ENCODE peak calls at places on chromosomes 12 and 14, in four cellular contexts. One of them, this sample, is unnamed. For H3K36me3, H3K4me1 and H3K27me3, the result is how much of the 10 kb centered on the place peaks cover.

GRCh38 chr14:101726954-101727302 is 34.6 kb upstream of the PPP2R5C start:
- DNase-seq in HCT116: no peak
- DNase-seq in fibroblast of lung: no peak
- DNase-seq in transverse colon: no peak
- DNase-seq in this sample: no peak

GRCh38 chr14:99736600-99737371 is 52.7 kb downstream of the CYP46A1 start:
- DNase-seq in fibroblast of lung: no peak
- DNase-seq in transverse colon: no peak
- DNase-seq in HCT116: no peak
- DNase-seq in this sample: no peak

GRCh38 chr14:60650382-60650961 is 1.2 kb upstream of the SIX1 start:
- DNase-seq in HCT116: no peak
- DNase-seq in fibroblast of lung: no peak
- DNase-seq in transverse colon: no peak
- DNase-seq in this sample: no peak

GRCh38 chr14:50520947-50521815 is 11.2 kb downstream of the MAP4K5 start:
- DNase-seq in transverse colon: peak
- DNase-seq in HCT116: peak
- DNase-seq in fibroblast of lung: peak
- DNase-seq in this sample: no peak

GRCh38 chr12:46933947-46934346 is 108.2 kb upstream of the SLC38A4 start:
- DNase-seq in HCT116: no peak
- DNase-seq in fibroblast of lung: peak
- DNase-seq in transverse colon: no peak
- DNase-seq in this sample: no peak

GRCh38 chr14:64971452-64971889 is 665 bp downstream of the RAB15 start:
- DNase-seq in fibroblast of lung: no peak
- DNase-seq in HCT116: no peak
- DNase-seq in transverse colon: no peak
- DNase-seq in this sample: no peak

GRCh38 chr12:31257784-31258183 is 68.2 kb downstream of the SINHCAF start:
- DNase-seq in fibroblast of lung: no peak
- DNase-seq in HCT116: no peak
- DNase-seq in transverse colon: no peak
- DNase-seq in this sample: no peak

GRCh38 chr14:104686624-104687517 is 2.5 kb upstream of the INF2 start:
- DNase-seq in transverse colon: peak
- DNase-seq in fibroblast of lung: no peak
- DNase-seq in HCT116: no peak
- DNase-seq in this sample: no peak

GRCh38 chr12:53777936-53778644 is 26.3 kb upstream of the CISTR start:
- DNase-seq in HCT116: no peak
- DNase-seq in transverse colon: no peak
- DNase-seq in fibroblast of lung: no peak
- DNase-seq in this sample: no peak

GRCh38 chr12:20438307-20438779 is 70.0 kb downstream of the PDE3A start:
- DNase-seq in fibroblast of lung: peak
- DNase-seq in HCT116: no peak
- DNase-seq in transverse colon: no peak
- DNase-seq in this sample: no peak

GRCh38 chr12:104306943-104307654 is 3.6 kb downstream of the EID3 start:
- DNase-seq in HCT116: no peak
- DNase-seq in fibroblast of lung: peak
- DNase-seq in transverse colon: no peak
- DNase-seq in this sample: no peak

GRCh38 chr14:32047791-32048190 is 29.3 kb upstream of the ARHGAP5 start:
- DNase-seq in transverse colon: no peak
- DNase-seq in HCT116: no peak
- DNase-seq in fibroblast of lung: peak
- DNase-seq in this sample: no peak

GRCh38 chr14:105324080-105324778 is 9.7 kb downstream of the PACS2 start:
- DNase-seq in HCT116: no peak
- DNase-seq in transverse colon: no peak
- DNase-seq in fibroblast of lung: no peak
- DNase-seq in this sample: no peak

DNA sequence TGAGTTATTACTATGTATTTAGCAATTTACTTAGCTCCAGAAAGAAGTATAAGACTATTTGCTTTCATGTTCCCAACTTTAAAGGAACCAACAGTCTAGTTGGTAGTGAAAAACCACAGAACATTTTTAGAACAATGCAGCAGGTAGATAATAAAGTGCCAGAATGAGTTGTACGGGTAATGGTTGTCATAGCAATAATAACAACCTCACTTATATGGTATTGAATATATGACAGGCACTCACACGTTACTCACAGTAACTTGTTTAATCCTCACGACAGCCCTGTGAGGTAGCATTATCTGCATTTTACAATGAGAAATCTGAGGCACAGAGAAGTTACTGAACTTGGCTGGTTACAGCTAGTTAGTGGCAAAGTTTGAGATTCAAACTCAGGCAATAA is 10.6 kb upstream of the GAPDH start:
- DNase-seq in HCT116: no peak
- DNase-seq in fibroblast of lung: no peak
- DNase-seq in transverse colon: no peak
- DNase-seq in this sample: no peak
- H3K36me3 ChIP-seq in HCT116: half or more
- H3K36me3 ChIP-seq in fibroblast of lung: under half
- H3K36me3 ChIP-seq in transverse colon: half or more
- H3K36me3 ChIP-seq in this sample: half or more

GRCh38 chr12:75955251-75955650 is 76.3 kb downstream of the PHLDA1 start:
- DNase-seq in fibroblast of lung: no peak
- DNase-seq in transverse colon: no peak
- DNase-seq in HCT116: no peak
- DNase-seq in this sample: no peak

GRCh38 chr12:75954749-75955148 is 76.8 kb downstream of the PHLDA1 start:
- DNase-seq in transverse colon: no peak
- DNase-seq in HCT116: no peak
- DNase-seq in fibroblast of lung: no peak
- DNase-seq in this sample: no peak

GRCh38 chr12:75951399-75952228 is 80.0 kb downstream of the PHLDA1 start:
- DNase-seq in HCT116: no peak
- DNase-seq in fibroblast of lung: peak
- DNase-seq in transverse colon: no peak
- DNase-seq in this sample: no peak

GRCh38 chr12:75954076-75954475 is 77.5 kb downstream of the PHLDA1 start:
- DNase-seq in HCT116: peak
- DNase-seq in transverse colon: no peak
- DNase-seq in fibroblast of lung: peak
- DNase-seq in this sample: no peak

GRCh38 chr12:75953312-75953906 is 78.2 kb downstream of the PHLDA1 start:
- DNase-seq in fibroblast of lung: peak
- DNase-seq in transverse colon: no peak
- DNase-seq in HCT116: no peak
- DNase-seq in this sample: no peak
- H3K4me1 ChIP-seq in fibroblast of lung: under half
- H3K4me1 ChIP-seq in transverse colon: under half
- H3K4me1 ChIP-seq in HCT116: half or more
- H3K4me1 ChIP-seq in this sample: under half

GRCh38 chr14:63269561-63270225 is 49.0 kb downstream of the GPHB5 start:
- DNase-seq in fibroblast of lung: peak
- DNase-seq in transverse colon: no peak
- DNase-seq in HCT116: no peak
- DNase-seq in this sample: no peak
- H3K27me3 ChIP-seq in fibroblast of lung: under half
- H3K27me3 ChIP-seq in transverse colon: under half
- H3K27me3 ChIP-seq in HCT116: under half
- H3K27me3 ChIP-seq in this sample: under half

GRCh38 chr14:87046960-87047359 is 946.0 kb downstream of the GALC start:
- DNase-seq in transverse colon: no peak
- DNase-seq in HCT116: no peak
- DNase-seq in fibroblast of lung: no peak
- DNase-seq in this sample: no peak

GRCh38 chr14:87049886-87050820 is 942.8 kb downstream of the GALC start:
- DNase-seq in fibroblast of lung: peak
- DNase-seq in transverse colon: no peak
- DNase-seq in HCT116: no peak
- DNase-seq in this sample: no peak

GRCh38 chr14:87055007-87055406 is 938.0 kb downstream of the GALC start:
- DNase-seq in fibroblast of lung: no peak
- DNase-seq in HCT116: no peak
- DNase-seq in transverse colon: no peak
- DNase-seq in this sample: no peak

DNA sequence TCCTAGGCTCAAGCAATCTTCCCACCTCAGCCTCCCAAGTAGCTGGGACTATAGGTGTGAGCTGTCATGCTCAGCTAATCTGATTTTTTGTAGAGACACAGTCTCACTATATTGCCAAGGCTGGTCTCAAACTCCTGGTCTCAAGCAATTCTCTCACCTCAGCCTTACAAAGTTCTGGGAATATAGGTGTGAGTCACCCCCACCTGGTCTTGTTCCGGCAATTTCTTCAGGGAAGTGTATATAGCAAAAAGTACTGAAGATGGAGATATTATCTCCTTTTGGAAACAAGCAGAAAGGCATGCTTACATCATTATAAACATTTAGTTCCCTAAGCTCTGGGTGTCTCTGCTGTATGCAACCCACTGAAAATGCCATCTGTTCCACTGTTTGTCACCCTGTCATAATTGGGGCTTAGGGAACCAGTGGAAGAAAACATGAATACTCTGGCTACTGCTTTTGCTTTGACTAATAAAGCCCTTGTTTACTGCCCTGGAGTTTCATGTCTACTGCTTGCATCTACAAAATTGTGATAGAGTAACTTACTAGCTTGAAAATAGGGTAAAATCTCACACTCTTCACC is 940.2 kb downstream of the GALC start:
- DNase-seq in transverse colon: no peak
- DNase-seq in HCT116: no peak
- DNase-seq in fibroblast of lung: no peak
- DNase-seq in this sample: no peak
- H3K36me3 ChIP-seq in transverse colon: under half
- H3K36me3 ChIP-seq in HCT116: under half
- H3K36me3 ChIP-seq in fibroblast of lung: under half
- H3K36me3 ChIP-seq in this sample: under half

GRCh38 chr12:6954316-6954710 is 3.2 kb downstream of the PTPN6 start:
- DNase-seq in transverse colon: no peak
- DNase-seq in HCT116: no peak
- DNase-seq in fibroblast of lung: no peak
- DNase-seq in this sample: no peak
- H3K4me1 ChIP-seq in transverse colon: under half
- H3K4me1 ChIP-seq in HCT116: under half
- H3K4me1 ChIP-seq in fibroblast of lung: under half
- H3K4me1 ChIP-seq in this sample: half or more

GRCh38 chr12:116898675-116899074 is 12.1 kb upstream of the FBXW8 start:
- DNase-seq in fibroblast of lung: no peak
- DNase-seq in transverse colon: no peak
- DNase-seq in HCT116: no peak
- DNase-seq in this sample: no peak

GRCh38 chr12:116906285-116906684 is 4.5 kb upstream of the FBXW8 start:
- DNase-seq in fibroblast of lung: no peak
- DNase-seq in HCT116: no peak
- DNase-seq in transverse colon: no peak
- DNase-seq in this sample: no peak

GRCh38 chr12:116901612-116902011 is 9.1 kb upstream of the FBXW8 start:
- DNase-seq in fibroblast of lung: no peak
- DNase-seq in HCT116: no peak
- DNase-seq in transverse colon: no peak
- DNase-seq in this sample: no peak

GRCh38 chr12:116903818-116904217 is 6.9 kb upstream of the FBXW8 start:
- DNase-seq in transverse colon: no peak
- DNase-seq in HCT116: no peak
- DNase-seq in fibroblast of lung: no peak
- DNase-seq in this sample: no peak
- H3K27me3 ChIP-seq in transverse colon: under half
- H3K27me3 ChIP-seq in HCT116: under half
- H3K27me3 ChIP-seq in fibroblast of lung: under half
- H3K27me3 ChIP-seq in this sample: under half

DNA sequence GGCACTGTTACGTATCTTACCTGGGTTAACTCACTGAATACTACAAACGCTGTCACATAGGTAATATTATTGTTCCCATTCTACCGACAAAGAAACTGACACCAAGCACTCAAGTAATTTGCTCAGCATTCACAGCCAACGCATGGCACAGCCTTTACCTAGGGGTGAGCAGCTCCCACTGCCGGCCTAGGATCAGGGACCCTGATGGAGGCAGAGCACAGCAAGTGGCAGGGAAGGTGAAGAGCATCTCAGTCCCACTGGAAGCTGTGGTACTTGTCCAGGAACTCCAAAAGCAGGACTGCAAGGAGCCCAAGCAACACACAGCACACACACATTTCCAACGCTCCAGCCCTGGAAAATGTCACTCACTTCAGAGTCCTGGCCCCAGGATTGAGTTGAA is 111.8 kb upstream of the CDKN3 start:
- DNase-seq in transverse colon: no peak
- DNase-seq in fibroblast of lung: no peak
- DNase-seq in HCT116: no peak
- DNase-seq in this sample: no peak
- H3K36me3 ChIP-seq in transverse colon: under half
- H3K36me3 ChIP-seq in fibroblast of lung: under half
- H3K36me3 ChIP-seq in HCT116: under half
- H3K36me3 ChIP-seq in this sample: under half

GRCh38 chr12:106289196-106289681 is 13.3 kb upstream of the TCP11L2 start:
- DNase-seq in fibroblast of lung: peak
- DNase-seq in transverse colon: no peak
- DNase-seq in HCT116: no peak
- DNase-seq in this sample: no peak

GRCh38 chr12:106288134-106288509 is 14.4 kb upstream of the TCP11L2 start:
- DNase-seq in fibroblast of lung: peak
- DNase-seq in transverse colon: no peak
- DNase-seq in HCT116: no peak
- DNase-seq in this sample: no peak

GRCh38 chr12:106287364-106287763 is 15.2 kb upstream of the TCP11L2 start:
- DNase-seq in transverse colon: no peak
- DNase-seq in fibroblast of lung: peak
- DNase-seq in HCT116: no peak
- DNase-seq in this sample: no peak

GRCh38 chr12:106290666-106291065 is 11.9 kb upstream of the TCP11L2 start:
- DNase-seq in transverse colon: no peak
- DNase-seq in HCT116: no peak
- DNase-seq in fibroblast of lung: no peak
- DNase-seq in this sample: no peak

GRCh38 chr12:106288510-106289195 is 13.9 kb upstream of the TCP11L2 start:
- DNase-seq in HCT116: peak
- DNase-seq in transverse colon: no peak
- DNase-seq in fibroblast of lung: peak
- DNase-seq in this sample: no peak
- H3K4me1 ChIP-seq in HCT116: under half
- H3K4me1 ChIP-seq in transverse colon: under half
- H3K4me1 ChIP-seq in fibroblast of lung: under half
- H3K4me1 ChIP-seq in this sample: under half

DNA sequence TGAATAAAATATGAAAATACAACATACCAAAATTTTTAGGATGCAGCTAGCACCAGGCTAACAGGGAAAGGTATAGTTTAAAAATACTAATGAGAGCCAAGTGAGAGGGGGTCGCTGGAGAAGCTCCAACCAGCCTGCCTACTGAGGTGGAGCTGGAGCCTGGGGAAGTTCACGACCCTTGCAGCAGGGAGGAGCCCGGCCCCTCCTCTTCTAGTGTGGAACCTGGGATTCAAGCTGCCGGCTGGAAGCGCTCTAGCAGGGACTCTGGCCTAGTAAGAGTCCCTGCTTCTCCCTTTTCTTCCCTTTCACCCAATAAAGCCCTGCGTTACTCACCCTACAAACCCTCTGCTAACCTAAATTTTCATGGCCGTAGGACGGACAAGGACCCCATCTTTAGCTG is 5.0 kb upstream of the KCNK13 start:
- DNase-seq in transverse colon: no peak
- DNase-seq in fibroblast of lung: no peak
- DNase-seq in HCT116: no peak
- DNase-seq in this sample: no peak
- H3K27me3 ChIP-seq in transverse colon: half or more
- H3K27me3 ChIP-seq in fibroblast of lung: under half
- H3K27me3 ChIP-seq in HCT116: under half
- H3K27me3 ChIP-seq in this sample: under half

GRCh38 chr12:119660074-119660473 is 7.9 kb upstream of the PRKAB1 start:
- DNase-seq in transverse colon: no peak
- DNase-seq in fibroblast of lung: no peak
- DNase-seq in HCT116: no peak
- DNase-seq in this sample: peak
- H3K36me3 ChIP-seq in transverse colon: under half
- H3K36me3 ChIP-seq in fibroblast of lung: under half
- H3K36me3 ChIP-seq in HCT116: under half
- H3K36me3 ChIP-seq in this sample: under half